ENCODE peak calls at places on chromosomes 5 and 9, in six cellular contexts. A, C, T, L, N and I are unnamed samples.

GRCh38 chr5:53039855-53040254 is 50.7 kb downstream of the ITGA2 start:
- DNase-seq in C (no peak), N (no peak), T (no peak), A (no peak), L (no peak), I (no peak)

GRCh38 chr9:121742923-121743322 is 91.5 kb downstream of the DAB2IP start:
- DNase-seq in L (no peak), A (no peak), N (no peak), T (no peak), C (no peak), I (no peak)

GRCh38 chr5:138503487-138504270 is 38.4 kb downstream of the EGR1 start:
- DNase-seq in T (peak), C (peak), L (peak), N (no peak), A (peak), I (peak)

GRCh38 chr5:102858221-102858620 is 103.1 kb downstream of the PAM start:
- DNase-seq in A (no peak), N (no peak), T (no peak), C (no peak), L (no peak), I (no peak)

GRCh38 chr9:118640836-118641557 is 728.2 kb downstream of the BRINP1 start:
- DNase-seq in T (no peak), N (no peak), C (no peak), L (no peak), A (no peak), I (no peak)

GRCh38 chr5:124795829-124796228 is 49.4 kb upstream of the ZNF608 start:
- DNase-seq in L (no peak), C (no peak), A (no peak), N (no peak), T (no peak), I (no peak)

GRCh38 chr5:54905942-54906537 is 79.4 kb downstream of the ESM1 start:
- DNase-seq in T (peak), N (no peak), C (peak), A (peak), L (peak), I (peak)

GRCh38 chr9:99137225-99137624 is 32.3 kb downstream of the TGFBR1 start:
- DNase-seq in L (no peak), N (no peak), A (peak), C (no peak), T (no peak), I (no peak)

GRCh38 chr9:135040892-135041291 is 46.6 kb upstream of the OLFM1 start:
- DNase-seq in N (no peak), L (no peak), A (no peak), T (no peak), C (no peak), I (no peak)

GRCh38 chr5:169013208-169013728 is 287.7 kb downstream of the SLIT3 start:
- DNase-seq in N (no peak), T (no peak), L (no peak), C (no peak), A (no peak), I (peak)

GRCh38 chr5:110956280-110956912 is 115.1 kb upstream of the TSLP start:
- DNase-seq in N (no peak), C (no peak), T (no peak), L (no peak), A (no peak), I (peak)

GRCh38 chr5:114305402-114306207 is 56.3 kb upstream of the KCNN2 start:
- DNase-seq in N (no peak), L (no peak), A (peak), T (peak), C (peak), I (peak)

GRCh38 chr5:173075970-173076369 is 19.8 kb downstream of the CREBRF start:
- DNase-seq in N (no peak), C (no peak), L (no peak), A (no peak), T (no peak), I (no peak)

GRCh38 chr9:133768371-133768858 is 30.3 kb upstream of the SARDH start:
- DNase-seq in N (no peak), T (no peak), C (no peak), A (no peak), L (no peak), I (peak)

GRCh38 chr5:68482199-68482598 is 266.6 kb downstream of the PIK3R1 start:
- DNase-seq in A (peak), C (peak), L (no peak), N (no peak), T (no peak), I (no peak)

GRCh38 chr5:55232985-55233928 is at the start of gene CCNO:
- DNase-seq in A (peak), N (peak), T (peak), C (peak), L (peak), I (peak)

GRCh38 chr5:146754621-146755020 is 123.9 kb downstream of the PPP2R2B start:
- DNase-seq in L (no peak), T (no peak), A (no peak), N (no peak), C (no peak), I (no peak)

GRCh38 chr5:129836321-129836720 is 67.9 kb upstream of the CHSY3 start:
- DNase-seq in L (no peak), N (no peak), T (no peak), C (no peak), A (no peak), I (no peak)

GRCh38 chr5:59069438-59070079 is 486.7 kb downstream of the RAB3C start:
- DNase-seq in C (peak), L (no peak), N (no peak), A (peak), T (peak), I (no peak)

GRCh38 chr9:96061293-96061987 is 185.9 kb downstream of the ERCC6L2 start:
- DNase-seq in C (peak), L (no peak), N (no peak), T (no peak), A (peak), I (peak)

GRCh38 chr9:79809931-79810330 is 238.2 kb downstream of the TLE4 start:
- DNase-seq in A (peak), T (no peak), L (no peak), C (peak), N (no peak), I (no peak)

GRCh38 chr5:149323235-149324205 is 21.8 kb upstream of the GRPEL2 start:
- DNase-seq in T (no peak), L (no peak), N (no peak), A (peak), C (peak), I (no peak)

GRCh38 chr5:172724658-172725183 is 46.3 kb downstream of the DUSP1 start:
- DNase-seq in C (no peak), N (no peak), A (no peak), T (no peak), L (no peak), I (no peak)

GRCh38 chr9:126532019-126532462 is 81.7 kb upstream of the LMX1B start:
- DNase-seq in N (no peak), A (peak), L (peak), T (no peak), C (no peak), I (peak)

DNA sequence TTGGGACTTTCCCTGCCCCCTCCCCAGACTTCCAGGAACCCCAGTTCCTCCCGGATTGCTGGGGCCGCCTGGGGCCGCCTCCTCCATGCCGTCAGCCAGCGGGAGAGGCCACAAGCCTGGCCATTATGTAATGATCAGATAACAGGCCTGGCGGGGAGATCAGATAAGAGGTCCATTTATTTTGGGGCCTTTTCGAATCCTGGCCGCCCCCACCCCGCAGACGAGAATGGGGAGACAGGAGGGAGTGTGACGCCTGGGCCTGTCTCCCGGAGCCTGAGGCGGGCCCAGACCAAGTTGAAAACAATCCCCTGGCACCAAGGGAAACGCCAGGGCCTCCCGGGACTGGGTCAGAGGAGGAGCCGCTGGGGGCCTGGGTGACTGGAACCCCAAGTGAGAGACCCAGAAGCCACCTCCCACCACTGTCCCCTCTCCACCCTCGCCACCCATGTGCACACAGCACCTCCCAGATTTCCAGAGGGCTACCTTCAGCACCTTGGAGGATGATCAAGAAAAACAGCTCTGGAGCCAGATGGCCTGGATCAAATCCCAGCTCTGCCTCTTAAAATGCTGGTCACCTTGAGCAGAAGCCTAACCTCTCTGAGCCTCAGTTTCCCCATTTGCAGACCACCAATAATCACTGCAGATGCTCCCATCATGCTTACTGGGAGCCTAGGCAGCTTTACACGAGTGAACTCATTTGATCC is 7.9 kb downstream of the ENG start:
- DNase-seq in A (peak), C (no peak), T (no peak), N (no peak), L (no peak), I (no peak)
- H2BK120ac ChIP-seq in A (peak), C (no peak), T (no peak), N (no peak), L (peak), I (no peak)

DNA sequence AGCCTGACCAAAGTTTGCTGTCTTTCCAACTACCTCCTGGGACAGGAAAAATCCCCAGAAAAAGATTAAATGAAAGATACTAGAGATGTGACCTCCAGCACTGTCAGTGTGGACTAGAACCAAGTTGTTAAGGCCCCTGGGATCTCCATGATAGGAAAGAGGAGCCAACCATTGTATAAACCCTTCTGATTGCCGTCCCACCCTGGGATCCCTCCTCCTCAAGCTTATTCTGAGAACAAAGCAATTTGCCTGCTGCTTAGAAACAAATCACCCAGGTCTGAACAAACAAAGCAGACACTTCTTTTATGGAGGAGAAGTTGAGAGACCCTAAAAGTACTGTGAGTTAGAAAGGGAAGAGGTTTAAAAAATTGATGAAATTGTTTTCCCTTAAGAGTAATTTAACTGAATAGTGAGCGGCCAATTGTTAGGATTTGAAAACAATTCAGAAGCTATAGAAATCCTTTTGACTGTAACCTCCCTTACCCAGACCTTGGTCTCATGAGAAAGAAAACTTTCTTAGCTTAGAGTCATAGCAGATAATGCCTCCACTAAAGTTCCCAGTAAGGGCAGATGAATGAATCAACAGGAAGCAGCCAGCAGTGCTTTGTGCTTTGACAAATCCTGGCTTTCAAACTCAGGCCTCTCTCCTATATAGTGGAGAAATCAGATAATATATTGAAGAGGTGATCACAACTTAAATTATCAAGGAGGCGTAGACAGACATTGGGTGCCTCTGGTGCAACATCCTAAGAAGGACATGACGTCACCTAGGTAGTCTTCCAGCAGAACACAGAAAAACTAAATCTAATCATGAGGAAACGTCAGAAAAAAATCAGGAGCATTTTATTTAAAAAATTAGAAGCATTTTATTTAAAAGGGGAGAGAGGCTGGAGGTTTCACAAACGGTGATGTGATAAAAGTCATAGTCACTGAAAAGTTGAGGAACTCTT is 254.9 kb downstream of the TMEM167A start:
- DNase-seq in C (no peak), L (no peak), N (no peak), T (no peak), A (no peak), I (no peak)
- H2AFZ ChIP-seq in C (no peak), L (no peak), N (peak), T (peak), A (no peak), I (no peak)

DNA sequence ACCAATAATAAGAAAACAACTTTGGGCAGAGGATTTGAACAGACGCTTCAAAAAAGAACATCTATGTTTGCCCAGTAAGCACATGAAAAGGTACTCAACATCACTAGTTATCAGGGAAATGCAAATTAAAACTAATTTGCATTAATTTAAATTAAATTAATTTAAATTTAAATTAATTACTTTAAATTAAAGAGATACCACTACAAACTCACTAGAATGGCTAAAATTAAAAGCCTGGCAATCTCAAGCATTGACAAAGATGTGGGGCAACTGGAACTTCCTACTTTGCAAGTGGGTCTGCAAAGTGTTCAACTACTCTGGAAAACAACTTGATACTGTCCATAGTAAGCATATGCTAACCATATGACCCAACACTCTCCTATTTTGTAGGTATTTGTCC is 32.1 kb upstream of the ELL2 start:
- DNase-seq in N (no peak), A (no peak), L (no peak), T (no peak), C (no peak), I (no peak)
- H2BK120ac ChIP-seq in N (no peak), A (no peak), L (no peak), T (no peak), C (no peak), I (no peak)

GRCh38 chr5:57653636-57654290 is 171.2 kb upstream of the ACTBL2 start:
- DNase-seq in C (no peak), A (no peak), T (no peak), L (no peak), N (no peak), I (no peak)
- H2AFZ ChIP-seq in C (no peak), A (no peak), T (peak), L (no peak), N (peak), I (no peak)

GRCh38 chr5:112718344-112718743 is 19.3 kb upstream of the APC start:
- DNase-seq in T (peak), C (no peak), N (no peak), L (no peak), A (no peak), I (no peak)
- H2BK120ac ChIP-seq in T (no peak), C (no peak), N (no peak), L (no peak), A (no peak), I (no peak)

GRCh38 chr9:8718121-8718725 is 918.6 kb upstream of the DMAC1 start:
- DNase-seq in A (peak), L (no peak), N (no peak), T (no peak), C (peak), I (no peak)
- H2AFZ ChIP-seq in A (no peak), L (no peak), N (no peak), T (no peak), C (no peak), I (no peak)